ENCODE peak calls at places on chromosomes 16 and 17, in nine cellular contexts. One of them, this sample, is unnamed.

GRCh38 chr16:73697336-73697735 is 599.3 kb upstream of the PSMD7 start:
- DNase-seq in gastrocnemius medialis: no peak
- DNase-seq in heart left ventricle: no peak
- DNase-seq in lower leg skin: no peak
- DNase-seq in right lobe of liver: no peak
- DNase-seq in stomach: no peak
- DNase-seq in IMR-90: no peak
- DNase-seq in tibial nerve: no peak
- DNase-seq in HCT116: no peak
- DNase-seq in this sample: no peak

GRCh38 chr16:64391009-64391663 is 730.7 kb downstream of the CDH11 start:
- DNase-seq in right lobe of liver: no peak
- DNase-seq in tibial nerve: no peak
- DNase-seq in stomach: no peak
- DNase-seq in lower leg skin: no peak
- DNase-seq in heart left ventricle: no peak
- DNase-seq in HCT116: no peak
- DNase-seq in gastrocnemius medialis: no peak
- DNase-seq in IMR-90: peak
- DNase-seq in this sample: no peak

GRCh38 chr17:48541574-48542113 is 3.3 kb downstream of the HOXB2 start:
- DNase-seq in stomach: no peak
- DNase-seq in lower leg skin: peak
- DNase-seq in right lobe of liver: no peak
- DNase-seq in gastrocnemius medialis: no peak
- DNase-seq in tibial nerve: no peak
- DNase-seq in HCT116: no peak
- DNase-seq in heart left ventricle: peak
- DNase-seq in IMR-90: peak
- DNase-seq in this sample: no peak

GRCh38 chr16:3838600-3839401 is 41.7 kb downstream of the CREBBP start:
- DNase-seq in lower leg skin: no peak
- DNase-seq in HCT116: no peak
- DNase-seq in tibial nerve: no peak
- DNase-seq in stomach: no peak
- DNase-seq in gastrocnemius medialis: no peak
- DNase-seq in IMR-90: peak
- DNase-seq in right lobe of liver: no peak
- DNase-seq in heart left ventricle: no peak
- DNase-seq in this sample: no peak

GRCh38 chr16:4241601-4242270 is at the start of gene SRL:
- DNase-seq in right lobe of liver: no peak
- DNase-seq in tibial nerve: no peak
- DNase-seq in stomach: no peak
- DNase-seq in lower leg skin: no peak
- DNase-seq in gastrocnemius medialis: peak
- DNase-seq in heart left ventricle: peak
- DNase-seq in HCT116: no peak
- DNase-seq in IMR-90: no peak
- DNase-seq in this sample: no peak

GRCh38 chr17:68314916-68315535 is 23.7 kb downstream of the ARSG start:
- DNase-seq in HCT116: no peak
- DNase-seq in lower leg skin: peak
- DNase-seq in tibial nerve: no peak
- DNase-seq in gastrocnemius medialis: no peak
- DNase-seq in stomach: peak
- DNase-seq in IMR-90: no peak
- DNase-seq in heart left ventricle: no peak
- DNase-seq in right lobe of liver: no peak
- DNase-seq in this sample: peak

GRCh38 chr17:44219126-44219635 is 294 bp downstream of the UBTF start:
- DNase-seq in stomach: peak
- DNase-seq in heart left ventricle: peak
- DNase-seq in lower leg skin: no peak
- DNase-seq in tibial nerve: peak
- DNase-seq in HCT116: no peak
- DNase-seq in gastrocnemius medialis: peak
- DNase-seq in IMR-90: peak
- DNase-seq in right lobe of liver: peak
- DNase-seq in this sample: peak

GRCh38 chr17:79814624-79814965 is 17.7 kb upstream of the CBX8 start:
- DNase-seq in tibial nerve: no peak
- DNase-seq in heart left ventricle: no peak
- DNase-seq in right lobe of liver: no peak
- DNase-seq in lower leg skin: no peak
- DNase-seq in HCT116: no peak
- DNase-seq in gastrocnemius medialis: no peak
- DNase-seq in IMR-90: no peak
- DNase-seq in stomach: no peak
- DNase-seq in this sample: no peak

GRCh38 chr17:39208893-39209292 is 8.8 kb downstream of the RPL19 start:
- DNase-seq in IMR-90: no peak
- DNase-seq in tibial nerve: no peak
- DNase-seq in gastrocnemius medialis: peak
- DNase-seq in right lobe of liver: no peak
- DNase-seq in stomach: peak
- DNase-seq in HCT116: no peak
- DNase-seq in heart left ventricle: no peak
- DNase-seq in lower leg skin: peak
- DNase-seq in this sample: peak

GRCh38 chr16:69366431-69366830 is 14.8 kb upstream of the TMED6 start:
- DNase-seq in gastrocnemius medialis: no peak
- DNase-seq in HCT116: no peak
- DNase-seq in right lobe of liver: no peak
- DNase-seq in stomach: no peak
- DNase-seq in IMR-90: no peak
- DNase-seq in heart left ventricle: no peak
- DNase-seq in tibial nerve: no peak
- DNase-seq in lower leg skin: no peak
- DNase-seq in this sample: no peak

GRCh38 chr17:19237389-19238166 is 412 bp downstream of the EPN2 start:
- DNase-seq in right lobe of liver: peak
- DNase-seq in heart left ventricle: peak
- DNase-seq in tibial nerve: peak
- DNase-seq in IMR-90: no peak
- DNase-seq in gastrocnemius medialis: no peak
- DNase-seq in lower leg skin: no peak
- DNase-seq in stomach: peak
- DNase-seq in HCT116: no peak
- DNase-seq in this sample: no peak

GRCh38 chr16:53789159-53789558 is 85.2 kb downstream of the FTO start:
- DNase-seq in gastrocnemius medialis: no peak
- DNase-seq in IMR-90: peak
- DNase-seq in heart left ventricle: no peak
- DNase-seq in tibial nerve: no peak
- DNase-seq in lower leg skin: no peak
- DNase-seq in right lobe of liver: no peak
- DNase-seq in HCT116: no peak
- DNase-seq in stomach: no peak
- DNase-seq in this sample: no peak

GRCh38 chr17:48647103-48647963 is 21.2 kb upstream of the HOXB9 start:
- DNase-seq in heart left ventricle: no peak
- DNase-seq in IMR-90: no peak
- DNase-seq in stomach: no peak
- DNase-seq in lower leg skin: no peak
- DNase-seq in HCT116: no peak
- DNase-seq in tibial nerve: no peak
- DNase-seq in right lobe of liver: no peak
- DNase-seq in gastrocnemius medialis: no peak
- DNase-seq in this sample: peak

GRCh38 chr16:102060-102855 is 24.2 kb downstream of the MPG start:
- DNase-seq in heart left ventricle: peak
- DNase-seq in right lobe of liver: no peak
- DNase-seq in IMR-90: peak
- DNase-seq in lower leg skin: no peak
- DNase-seq in tibial nerve: peak
- DNase-seq in stomach: no peak
- DNase-seq in HCT116: no peak
- DNase-seq in gastrocnemius medialis: peak
- DNase-seq in this sample: no peak

GRCh38 chr17:6812295-6812694 is 19.2 kb downstream of the TEKT1 start:
- DNase-seq in lower leg skin: no peak
- DNase-seq in HCT116: no peak
- DNase-seq in gastrocnemius medialis: no peak
- DNase-seq in heart left ventricle: no peak
- DNase-seq in tibial nerve: no peak
- DNase-seq in IMR-90: no peak
- DNase-seq in right lobe of liver: no peak
- DNase-seq in stomach: no peak
- DNase-seq in this sample: no peak
- TF ChIP-seq POLR2A in lower leg skin: no peak
- TF ChIP-seq POLR2A in HCT116: no peak
- TF ChIP-seq POLR2A in gastrocnemius medialis: no peak
- TF ChIP-seq POLR2A in heart left ventricle: no peak
- TF ChIP-seq POLR2A in tibial nerve: no peak
- TF ChIP-seq POLR2A in IMR-90: no peak
- TF ChIP-seq POLR2A in right lobe of liver: no peak
- TF ChIP-seq POLR2A in stomach: no peak
- TF ChIP-seq POLR2A in this sample: no peak

DNA sequence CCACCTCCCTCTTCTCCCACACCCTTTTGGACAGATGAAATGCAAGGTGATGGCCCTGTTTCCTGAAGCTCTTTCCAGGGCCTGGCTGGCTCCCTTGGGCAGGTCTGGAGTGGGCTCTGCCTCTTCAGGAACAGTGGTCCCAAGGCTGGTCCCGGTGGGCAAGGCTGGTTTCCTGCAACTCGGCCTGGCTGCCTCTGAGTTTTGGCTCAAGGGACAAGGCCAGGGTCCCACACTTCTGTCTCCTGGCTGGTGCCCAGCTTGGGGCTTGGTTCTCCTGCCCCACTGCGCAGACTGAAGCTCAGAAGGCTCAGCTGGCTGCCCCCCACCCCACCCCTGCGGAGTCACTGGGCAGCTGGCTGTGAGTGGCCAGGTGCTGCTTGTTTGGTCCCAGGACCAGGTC is 3.8 kb upstream of the ACTG1 start:
- DNase-seq in lower leg skin: no peak
- DNase-seq in gastrocnemius medialis: no peak
- DNase-seq in IMR-90: no peak
- DNase-seq in heart left ventricle: no peak
- DNase-seq in HCT116: no peak
- DNase-seq in tibial nerve: no peak
- DNase-seq in stomach: no peak
- DNase-seq in right lobe of liver: peak
- DNase-seq in this sample: no peak
- TF ChIP-seq POLR2A in lower leg skin: no peak
- TF ChIP-seq POLR2A in gastrocnemius medialis: no peak
- TF ChIP-seq POLR2A in IMR-90: no peak
- TF ChIP-seq POLR2A in heart left ventricle: no peak
- TF ChIP-seq POLR2A in HCT116: no peak
- TF ChIP-seq POLR2A in tibial nerve: no peak
- TF ChIP-seq POLR2A in stomach: no peak
- TF ChIP-seq POLR2A in right lobe of liver: no peak
- TF ChIP-seq POLR2A in this sample: no peak

GRCh38 chr16:79883494-79883893 is 283.0 kb upstream of the MAF start:
- DNase-seq in IMR-90: no peak
- DNase-seq in heart left ventricle: no peak
- DNase-seq in HCT116: no peak
- DNase-seq in stomach: no peak
- DNase-seq in tibial nerve: no peak
- DNase-seq in gastrocnemius medialis: no peak
- DNase-seq in lower leg skin: no peak
- DNase-seq in right lobe of liver: no peak
- DNase-seq in this sample: no peak

GRCh38 chr16:79885320-79885719 is 284.8 kb upstream of the MAF start:
- DNase-seq in gastrocnemius medialis: no peak
- DNase-seq in lower leg skin: peak
- DNase-seq in stomach: no peak
- DNase-seq in HCT116: no peak
- DNase-seq in heart left ventricle: no peak
- DNase-seq in tibial nerve: no peak
- DNase-seq in right lobe of liver: no peak
- DNase-seq in IMR-90: no peak
- DNase-seq in this sample: no peak

GRCh38 chr16:79892278-79892677 is 291.7 kb upstream of the MAF start:
- DNase-seq in heart left ventricle: no peak
- DNase-seq in tibial nerve: no peak
- DNase-seq in IMR-90: no peak
- DNase-seq in gastrocnemius medialis: no peak
- DNase-seq in stomach: no peak
- DNase-seq in right lobe of liver: no peak
- DNase-seq in HCT116: no peak
- DNase-seq in lower leg skin: no peak
- DNase-seq in this sample: no peak

GRCh38 chr16:79891458-79891857 is 290.9 kb upstream of the MAF start:
- DNase-seq in IMR-90: no peak
- DNase-seq in lower leg skin: no peak
- DNase-seq in HCT116: no peak
- DNase-seq in right lobe of liver: no peak
- DNase-seq in gastrocnemius medialis: no peak
- DNase-seq in heart left ventricle: no peak
- DNase-seq in tibial nerve: no peak
- DNase-seq in stomach: no peak
- DNase-seq in this sample: no peak

DNA sequence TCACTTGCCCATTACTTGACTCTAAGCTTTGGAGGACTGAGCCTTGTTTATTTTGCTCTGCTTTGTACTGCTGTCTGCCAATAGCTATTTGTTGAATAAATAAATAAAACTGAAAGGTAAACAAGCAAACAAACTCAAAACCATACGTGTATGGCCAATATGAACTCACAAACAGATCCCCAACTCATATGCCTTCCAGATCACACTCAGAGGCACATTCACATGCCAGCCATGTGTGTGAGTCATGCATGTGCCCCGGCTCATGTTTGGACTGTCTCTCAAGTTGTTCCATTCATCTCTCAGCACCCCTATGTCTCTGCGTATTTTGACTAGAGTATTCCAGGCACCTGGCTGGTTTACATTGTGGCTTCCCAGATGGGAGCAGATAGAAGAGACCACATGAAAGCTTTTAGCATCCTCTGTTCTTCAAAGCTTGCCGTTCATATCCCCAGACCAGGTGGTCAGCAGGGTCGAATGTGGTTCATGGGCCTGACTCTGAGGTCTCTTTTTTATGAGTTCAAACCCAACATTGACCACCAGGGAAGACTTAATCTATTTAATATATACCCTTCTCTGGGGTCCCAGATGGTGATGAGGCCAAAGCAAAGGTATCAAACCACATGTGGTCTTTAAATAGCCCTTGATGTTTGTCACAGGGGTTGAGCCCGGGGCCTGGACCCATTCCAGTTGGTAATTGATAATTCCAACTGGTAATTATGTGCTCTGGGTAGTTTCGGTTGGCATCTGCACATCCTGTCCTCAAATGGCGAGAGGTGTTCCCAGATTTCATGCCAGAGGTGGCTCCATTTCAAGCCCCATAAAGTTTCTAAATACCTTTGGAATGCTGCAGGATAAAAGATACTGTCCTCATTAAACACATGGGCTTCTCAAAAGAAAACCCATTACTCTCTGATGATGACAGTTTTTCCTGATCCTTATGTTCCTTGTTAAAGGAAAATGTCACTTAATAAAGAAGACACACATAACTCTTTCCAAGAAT is 287.3 kb upstream of the MAF start:
- DNase-seq in HCT116: no peak
- DNase-seq in IMR-90: no peak
- DNase-seq in tibial nerve: no peak
- DNase-seq in lower leg skin: no peak
- DNase-seq in heart left ventricle: no peak
- DNase-seq in gastrocnemius medialis: no peak
- DNase-seq in stomach: no peak
- DNase-seq in right lobe of liver: no peak
- DNase-seq in this sample: no peak
- TF ChIP-seq POLR2A in HCT116: no peak
- TF ChIP-seq POLR2A in IMR-90: no peak
- TF ChIP-seq POLR2A in tibial nerve: no peak
- TF ChIP-seq POLR2A in lower leg skin: no peak
- TF ChIP-seq POLR2A in heart left ventricle: no peak
- TF ChIP-seq POLR2A in gastrocnemius medialis: no peak
- TF ChIP-seq POLR2A in stomach: no peak
- TF ChIP-seq POLR2A in right lobe of liver: no peak
- TF ChIP-seq POLR2A in this sample: no peak

GRCh38 chr17:14621826-14622621 is 321.1 kb downstream of the HS3ST3B1 start:
- DNase-seq in heart left ventricle: no peak
- DNase-seq in tibial nerve: no peak
- DNase-seq in stomach: no peak
- DNase-seq in gastrocnemius medialis: no peak
- DNase-seq in IMR-90: no peak
- DNase-seq in HCT116: no peak
- DNase-seq in right lobe of liver: no peak
- DNase-seq in lower leg skin: no peak
- DNase-seq in this sample: peak
- TF ChIP-seq POLR2A in heart left ventricle: no peak
- TF ChIP-seq POLR2A in tibial nerve: no peak
- TF ChIP-seq POLR2A in stomach: no peak
- TF ChIP-seq POLR2A in gastrocnemius medialis: no peak
- TF ChIP-seq POLR2A in IMR-90: no peak
- TF ChIP-seq POLR2A in HCT116: no peak
- TF ChIP-seq POLR2A in right lobe of liver: no peak
- TF ChIP-seq POLR2A in lower leg skin: no peak
- TF ChIP-seq POLR2A in this sample: no peak

This sample was measured in NB4.